ENCODE peak calls at places on chromosome 4, in four cellular contexts. Q is OCI-LY7, I is breast epithelium, P is neural crest cell. W is an unnamed sample.

GRCh38 chr4:27759621-27760020 is 899.0 kb downstream of the STIM2 start:
- DNase-seq in P (no peak), I (no peak), Q (no peak), W (no peak)

GRCh38 chr4:180081072-180081471 is 2162.1 kb upstream of the TENM3 start:
- DNase-seq in I (no peak), Q (no peak), P (no peak), W (no peak)

GRCh38 chr4:161767116-161767515 is 396.7 kb downstream of the FSTL5 start:
- DNase-seq in I (no peak), P (no peak), Q (no peak), W (peak; percentile 4)

GRCh38 chr4:168540086-168540864 is 43.4 kb downstream of the PALLD start:
- DNase-seq in Q (no peak), P (no peak), I (no peak), W (peak; percentile 82)

GRCh38 chr4:123631699-123632098 is 235.1 kb downstream of the SPRY1 start:
- DNase-seq in P (no peak), I (no peak), Q (no peak), W (no peak)

GRCh38 chr4:25817059-25817681 is 45.6 kb downstream of the SEL1L3 start:
- DNase-seq in Q (no peak), P (no peak), I (no peak), W (peak; percentile 64)

GRCh38 chr4:135277980-135278315 is 1076.4 kb upstream of the PABPC4L start:
- DNase-seq in I (no peak), P (no peak), Q (no peak), W (no peak)

GRCh38 chr4:55351824-55352223 is 5.8 kb downstream of the SRD5A3 start:
- DNase-seq in I (no peak), P (no peak), Q (no peak), W (no peak)

GRCh38 chr4:150010525-150011126 is 67.6 kb upstream of the DCLK2 start:
- DNase-seq in P (peak; percentile 4), I (no peak), Q (peak; percentile 27), W (no peak)

GRCh38 chr4:105551968-105552746 is at the start of gene ARHGEF38:
- DNase-seq in I (peak; percentile 81), Q (no peak), P (no peak), W (peak; percentile 4)

GRCh38 chr4:11503166-11503565 is 74.5 kb upstream of the HS3ST1 start:
- DNase-seq in Q (no peak), P (peak; percentile 1), I (peak; percentile 20), W (no peak)

GRCh38 chr4:134327274-134328122 is 125.9 kb upstream of the PABPC4L start:
- DNase-seq in P (no peak), I (no peak), Q (no peak), W (no peak)

GRCh38 chr4:169934794-169935400 is 91.3 kb downstream of the MFAP3L start:
- DNase-seq in Q (no peak), I (no peak), P (no peak), W (no peak)

GRCh38 chr4:110634320-110635154 is 11.7 kb upstream of the PITX2 start:
- DNase-seq in Q (no peak), P (no peak), I (no peak), W (no peak)

GRCh38 chr4:152340818-152341217 is 195.1 kb downstream of the FBXW7 start:
- DNase-seq in I (no peak), Q (no peak), P (no peak), W (no peak)

GRCh38 chr4:157043131-157043530 is 32.8 kb upstream of the GLRB start:
- DNase-seq in P (no peak), I (no peak), Q (no peak), W (no peak)

GRCh38 chr4:173370130-173370476 is 651 bp upstream of the SAP30 start:
- DNase-seq in I (peak; percentile 60), Q (peak; percentile 77), P (no peak), W (no peak)

GRCh38 chr4:131613824-131614216 is 1535.3 kb upstream of the PCDH10 start:
- DNase-seq in Q (no peak), P (no peak), I (no peak), W (no peak)

GRCh38 chr4:53132117-53132889 is 233.6 kb downstream of the SCFD2 start:
- DNase-seq in P (no peak), I (no peak), Q (no peak), W (no peak)

GRCh38 chr4:156676116-156676851 is 295.3 kb downstream of the PDGFC start:
- DNase-seq in P (no peak), Q (no peak), I (no peak), W (no peak)

GRCh38 chr4:173505924-173506779 is 23.9 kb downstream of the HAND2 start:
- DNase-seq in P (no peak), I (no peak), Q (peak; percentile 34), W (no peak)

GRCh38 chr4:145843148-145843547 is 95.5 kb downstream of the ZNF827 start:
- DNase-seq in I (no peak), Q (no peak), P (no peak), W (peak; percentile 70)

GRCh38 chr4:71415491-71415890 is 76.7 kb downstream of the SLC4A4 start:
- DNase-seq in P (no peak), Q (no peak), I (no peak), W (no peak)

GRCh38 chr4:174036563-174036962 is 246.9 kb downstream of the FBXO8 start:
- DNase-seq in Q (no peak), I (no peak), P (no peak), W (no peak)

GRCh38 chr4:11546391-11547160 is 117.9 kb upstream of the HS3ST1 start:
- DNase-seq in Q (no peak), P (no peak), I (no peak), W (no peak)

GRCh38 chr4:3402409-3403103 is 39.2 kb upstream of the HGFAC start:
- DNase-seq in I (no peak), P (no peak), Q (no peak), W (peak; percentile 59)

GRCh38 chr4:23022032-23022431 is 329.3 kb downstream of the GBA3 start:
- DNase-seq in I (peak; percentile 21), P (no peak), Q (no peak), W (peak; percentile 98)

GRCh38 chr4:133624744-133625143 is 475.6 kb downstream of the PCDH10 start:
- DNase-seq in Q (no peak), P (peak; percentile 7), I (no peak), W (no peak)

GRCh38 chr4:4981427-4981826 is 37.8 kb downstream of the CYTL1 start:
- DNase-seq in P (no peak), Q (no peak), I (no peak), W (no peak)

GRCh38 chr4:75030649-75031235 is 97.8 kb downstream of the PARM1 start:
- DNase-seq in Q (no peak), I (no peak), P (no peak), W (no peak)

GRCh38 chr4:54553001-54553400 is 104.8 kb upstream of the KIT start:
- DNase-seq in Q (no peak), I (no peak), P (no peak), W (peak; percentile 63)

GRCh38 chr4:151600432-151600831 is 160.4 kb downstream of the GATB start:
- DNase-seq in I (no peak), P (no peak), Q (no peak), W (no peak)

GRCh38 chr4:116599859-116600258 is 485.5 kb downstream of the TRAM1L1 start:
- DNase-seq in Q (peak; percentile 33), P (no peak), I (no peak), W (no peak)
- TF ChIP-seq CTCF in Q (peak; percentile 73), P (no peak), I (no peak), W (no peak)

GRCh38 chr4:188061083-188061482 is 48.3 kb downstream of the TRIML2 start:
- DNase-seq in I (no peak), P (no peak), Q (no peak), W (no peak)
- TF ChIP-seq CTCF in I (no peak), P (no peak), Q (no peak), W (no peak)

DNA sequence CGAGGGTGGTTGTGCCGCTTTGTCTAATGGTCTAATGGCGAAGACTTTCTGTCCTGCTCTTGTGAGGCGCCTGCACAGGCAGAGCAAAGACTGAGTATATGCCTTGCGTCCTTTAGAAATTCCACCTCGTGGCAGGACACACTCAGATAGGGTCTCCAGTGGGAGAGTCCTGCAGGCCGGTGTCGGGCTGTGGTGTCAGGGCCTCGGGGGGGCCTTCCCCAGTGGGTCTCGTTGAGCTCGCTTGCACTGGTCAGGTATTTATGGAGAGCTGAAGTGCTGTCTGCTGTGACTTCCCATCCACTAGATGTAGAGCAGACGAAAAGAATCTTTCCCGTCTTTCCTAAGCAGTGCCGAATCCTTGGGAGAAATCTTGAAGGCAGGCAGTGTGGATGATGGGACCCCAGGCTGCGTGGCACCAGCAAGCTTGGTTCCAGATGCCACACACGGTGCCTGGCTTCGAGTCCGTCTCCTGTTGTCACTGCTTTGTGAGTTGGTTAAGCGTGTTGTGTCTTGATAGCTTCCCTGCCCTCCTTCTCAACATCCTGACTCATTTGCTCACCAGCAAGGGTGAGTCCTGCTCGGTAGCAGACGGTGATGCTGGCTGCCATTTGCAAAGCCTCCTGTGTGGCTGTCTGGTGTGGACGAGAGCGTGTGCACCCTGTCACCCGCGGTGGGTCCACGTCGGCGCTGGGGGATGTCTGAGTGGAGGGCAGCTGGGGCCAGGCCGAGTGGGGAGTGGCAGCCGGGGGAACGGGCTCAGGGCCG is 20.5 kb downstream of the MAEA start:
- DNase-seq in Q (no peak), P (no peak), I (no peak), W (no peak)
- TF ChIP-seq CTCF in Q (no peak), P (no peak), I (no peak), W (no peak)

GRCh38 chr4:101014417-101014816 is 332.9 kb downstream of the PPP3CA start:
- DNase-seq in Q (no peak), I (no peak), P (no peak), W (no peak)

GRCh38 chr4:101008503-101008902 is 338.8 kb downstream of the PPP3CA start:
- DNase-seq in P (no peak), I (no peak), Q (no peak), W (no peak)

GRCh38 chr4:101005659-101006058 is 341.7 kb downstream of the PPP3CA start:
- DNase-seq in I (no peak), P (no peak), Q (no peak), W (no peak)

GRCh38 chr4:101010987-101011386 is 336.3 kb downstream of the PPP3CA start:
- DNase-seq in P (no peak), Q (no peak), I (no peak), W (no peak)

GRCh38 chr4:101009471-101009870 is 337.9 kb downstream of the PPP3CA start:
- DNase-seq in Q (no peak), P (no peak), I (no peak), W (no peak)
- TF ChIP-seq CTCF in Q (no peak), P (no peak), I (no peak), W (no peak)

GRCh38 chr4:139506774-139507173 is 49.2 kb downstream of the SETD7 start:
- DNase-seq in P (no peak), I (no peak), Q (no peak), W (no peak)

GRCh38 chr4:139511320-139511719 is 44.7 kb downstream of the SETD7 start:
- DNase-seq in P (no peak), I (no peak), Q (no peak), W (no peak)

GRCh38 chr4:139514382-139515059 is 41.5 kb downstream of the SETD7 start:
- DNase-seq in I (no peak), Q (no peak), P (no peak), W (no peak)

GRCh38 chr4:139508581-139509237 is 47.3 kb downstream of the SETD7 start:
- DNase-seq in Q (no peak), I (no peak), P (no peak), W (no peak)

GRCh38 chr4:139509727-139510410 is 46.1 kb downstream of the SETD7 start:
- DNase-seq in Q (peak; percentile 28), I (no peak), P (no peak), W (no peak)
- TF ChIP-seq CTCF in Q (peak; percentile 63), I (no peak), P (peak; percentile 38), W (peak; percentile 40)

W was measured in AG04449.